ENCODE peak calls at places on chromosome 15, in six cellular contexts. Y, L, Q, V, C and X are unnamed samples.

GRCh38 chr15:90881978-90882721 is 2.2 kb upstream of the FES start:
- DNase-seq in Y (no peak), L (no peak), C (no peak), Q (no peak), V (no peak), X (no peak)

GRCh38 chr15:81895723-81896122 is 150.1 kb downstream of the MEX3B start:
- DNase-seq in V (no peak), Y (no peak), Q (no peak), C (no peak), L (no peak), X (no peak)

GRCh38 chr15:39261397-39261796 is 319.5 kb upstream of the THBS1 start:
- DNase-seq in Q (no peak), L (no peak), V (no peak), Y (no peak), C (no peak), X (no peak)

GRCh38 chr15:62495670-62496328 is 330.7 kb upstream of the C2CD4B start:
- DNase-seq in C (peak; percentile 32), Q (peak; percentile 48), L (peak; percentile 15), V (no peak), Y (no peak), X (peak; percentile 33)

GRCh38 chr15:51450001-51450400 is 108.5 kb downstream of the GLDN start:
- DNase-seq in V (no peak), L (peak; percentile 14), Y (no peak), C (no peak), Q (no peak), X (no peak)

GRCh38 chr15:66803182-66803729 is 101.2 kb downstream of the SMAD6 start:
- DNase-seq in C (peak; percentile 60), Y (peak; percentile 93), Q (peak; percentile 80), L (peak; percentile 85), V (peak; percentile 98), X (peak; percentile 86)

GRCh38 chr15:52020253-52021085 is 1.4 kb downstream of the MAPK6 start:
- DNase-seq in Q (no peak), V (no peak), Y (no peak), C (peak; percentile 25), L (no peak), X (no peak)

GRCh38 chr15:100785181-100786138 is 94.2 kb upstream of the ALDH1A3 start:
- DNase-seq in Q (no peak), Y (no peak), V (no peak), C (no peak), L (no peak), X (no peak)

GRCh38 chr15:82021021-82021420 is 24.8 kb downstream of the MEX3B start:
- DNase-seq in L (no peak), V (no peak), Q (no peak), Y (no peak), C (no peak), X (no peak)

GRCh38 chr15:97984157-97984556 is 23.7 kb downstream of the ARRDC4 start:
- DNase-seq in Y (no peak), C (no peak), Q (no peak), V (no peak), L (no peak), X (no peak)

GRCh38 chr15:90099868-90100854 is 2.1 kb downstream of the IDH2 start:
- DNase-seq in Q (no peak), C (peak; percentile 39), V (no peak), L (peak; percentile 79), Y (no peak), X (peak; percentile 74)

GRCh38 chr15:99955181-99955525 is 221.9 kb upstream of the LYSMD4 start:
- DNase-seq in L (no peak), C (no peak), Q (peak; percentile 8), Y (peak; percentile 33), V (no peak), X (no peak)

GRCh38 chr15:26391556-26392229 is 381.2 kb downstream of the GABRB3 start:
- DNase-seq in V (no peak), L (no peak), Q (no peak), Y (no peak), C (no peak), X (no peak)

GRCh38 chr15:41258706-41259471 is 27.8 kb downstream of the CHP1 start:
- DNase-seq in C (no peak), Q (no peak), L (peak; percentile 52), V (no peak), Y (no peak), X (no peak)

GRCh38 chr15:47415539-47415971 is 301.8 kb upstream of the SEMA6D start:
- DNase-seq in Q (no peak), V (no peak), C (no peak), Y (no peak), L (no peak), X (no peak)

GRCh38 chr15:87123676-87124382 is 1044.2 kb downstream of the AGBL1 start:
- DNase-seq in C (no peak), Y (no peak), V (no peak), Q (no peak), L (no peak), X (no peak)

GRCh38 chr15:40038267-40038653 is 721 bp downstream of the SRP14 start:
- DNase-seq in C (no peak), V (no peak), Y (no peak), Q (no peak), L (no peak), X (no peak)

GRCh38 chr15:60819860-60820259 is 340.9 kb upstream of the ICE2 start:
- DNase-seq in L (no peak), C (no peak), Y (no peak), Q (no peak), V (no peak), X (no peak)

GRCh38 chr15:35547775-35548364 is 1.9 kb upstream of the DPH6 start:
- DNase-seq in C (no peak), Y (no peak), L (no peak), Q (no peak), V (no peak), X (no peak)

GRCh38 chr15:62727501-62727900 is 315.0 kb upstream of the TPM1 start:
- DNase-seq in C (no peak), V (no peak), Q (no peak), L (no peak), Y (no peak), X (no peak)

GRCh38 chr15:22839046-22839705 is 710 bp downstream of the NIPA2 start:
- DNase-seq in Q (no peak), L (no peak), C (no peak), V (peak; percentile 22), Y (no peak), X (no peak)

GRCh38 chr15:39628131-39628482 is 47.2 kb downstream of the THBS1 start:
- DNase-seq in Q (peak; percentile 40), V (no peak), Y (no peak), C (no peak), L (no peak), X (no peak)

GRCh38 chr15:57468486-57468885 is 92.2 kb downstream of the CGNL1 start:
- DNase-seq in C (no peak), Q (no peak), Y (no peak), V (no peak), L (no peak), X (no peak)

GRCh38 chr15:59260090-59260489 is 53.4 kb downstream of the LDHAL6B start:
- DNase-seq in C (no peak), V (no peak), Y (no peak), Q (no peak), L (no peak), X (no peak)
- TF ChIP-seq POLR2A in C (no peak), V (no peak), Y (no peak), Q (no peak), L (no peak), X (no peak)

DNA sequence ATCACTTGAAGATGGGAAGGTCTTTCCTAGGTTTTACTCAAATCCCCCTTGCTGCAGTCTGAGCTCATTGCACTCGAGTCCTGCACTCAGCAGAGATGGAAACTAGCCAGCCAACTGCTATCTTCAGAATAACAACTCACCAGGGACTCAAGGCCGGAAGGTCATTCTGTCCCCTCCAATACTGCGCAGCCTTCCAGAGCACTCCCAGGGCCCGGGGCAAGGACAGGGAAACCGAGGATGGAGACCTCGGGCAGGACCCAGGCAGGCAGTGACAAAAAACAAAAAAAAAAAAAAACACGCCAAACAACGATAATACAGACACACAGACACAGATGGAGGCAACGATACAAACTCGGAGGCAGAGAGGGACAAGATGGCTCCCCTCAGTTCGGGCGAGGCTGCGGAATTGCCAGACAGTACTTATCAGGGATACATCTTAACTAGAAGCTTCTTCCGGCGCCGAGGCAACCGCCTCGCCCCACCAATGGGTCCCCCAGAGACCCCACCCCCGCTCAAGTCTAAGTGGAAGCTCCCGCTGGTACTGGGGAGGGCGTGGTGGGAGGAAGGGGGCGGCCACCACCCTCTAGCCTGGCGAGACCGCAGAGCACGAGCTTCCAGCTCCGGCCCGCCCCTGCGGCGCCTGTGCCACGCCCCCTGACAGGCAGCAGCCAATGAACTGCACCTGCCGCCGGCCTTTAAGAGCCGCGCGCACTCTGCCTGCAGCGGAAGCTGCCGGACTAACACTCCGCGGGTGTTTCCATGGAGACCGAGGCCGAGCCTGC is 7.0 kb upstream of the MAP1A start:
- DNase-seq in C (peak; percentile 95), L (peak; percentile 98), Y (peak; percentile 98), Q (peak; percentile 98), V (peak; percentile 80), X (peak; percentile 91)
- TF ChIP-seq POLR2A in C (peak; percentile 60), L (peak; percentile 70), Y (peak; percentile 23), Q (peak; percentile 80), V (peak; percentile 33), X (peak; percentile 25)

DNA sequence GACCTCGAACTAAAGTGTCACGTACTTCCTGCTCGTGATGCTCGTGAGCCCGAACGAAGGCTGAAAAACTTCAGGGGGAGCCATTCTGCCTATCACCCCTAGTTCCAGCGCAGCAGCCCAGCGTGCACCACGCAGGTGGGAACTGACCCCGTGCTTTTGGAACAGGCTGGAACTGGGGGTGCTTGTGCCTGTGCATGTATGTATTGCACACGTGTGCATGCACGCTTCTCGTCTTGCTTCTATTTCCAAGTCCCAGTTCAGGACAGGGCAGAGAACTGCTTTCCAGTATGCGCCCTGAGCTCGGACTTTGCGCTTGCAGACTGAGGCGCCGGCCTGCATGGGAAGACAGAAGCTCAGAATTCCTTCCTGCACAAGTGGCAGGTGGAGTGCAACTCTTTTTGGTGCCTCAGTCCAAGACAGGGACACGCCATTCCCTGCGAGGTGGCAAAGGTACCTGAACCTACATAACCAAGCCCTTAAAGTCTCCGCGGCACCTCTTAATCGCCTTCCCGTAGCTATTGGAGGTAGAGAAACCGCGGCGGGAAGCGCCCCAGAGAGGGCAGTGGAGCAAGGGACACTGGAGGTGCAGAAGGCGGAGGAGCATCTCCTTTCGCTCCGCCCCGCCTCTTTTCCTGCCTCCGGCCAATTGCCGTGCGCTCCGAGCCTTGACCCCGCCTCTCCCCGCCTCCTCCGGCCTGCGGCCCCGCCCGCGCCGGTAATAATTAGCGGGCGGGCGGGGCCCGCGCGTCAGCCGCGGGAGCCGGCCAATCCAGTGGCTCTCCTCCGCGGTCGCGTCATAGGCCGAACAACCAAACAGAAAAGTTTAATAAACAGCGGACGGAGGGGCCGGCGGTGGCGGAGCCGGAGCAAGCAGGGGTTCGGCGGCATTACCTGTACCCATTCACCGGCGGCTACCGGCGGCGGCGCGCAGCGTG is at the start of gene ZFAND6:
- DNase-seq in Y (peak; percentile 96), L (peak; percentile 97), Q (peak; percentile 96), V (peak; percentile 96), C (peak; percentile 90), X (peak; percentile 67)
- TF ChIP-seq POLR2A in Y (peak; percentile 57), L (peak; percentile 89), Q (peak; percentile 85), V (peak; percentile 91), C (no peak), X (peak; percentile 55)

DNA sequence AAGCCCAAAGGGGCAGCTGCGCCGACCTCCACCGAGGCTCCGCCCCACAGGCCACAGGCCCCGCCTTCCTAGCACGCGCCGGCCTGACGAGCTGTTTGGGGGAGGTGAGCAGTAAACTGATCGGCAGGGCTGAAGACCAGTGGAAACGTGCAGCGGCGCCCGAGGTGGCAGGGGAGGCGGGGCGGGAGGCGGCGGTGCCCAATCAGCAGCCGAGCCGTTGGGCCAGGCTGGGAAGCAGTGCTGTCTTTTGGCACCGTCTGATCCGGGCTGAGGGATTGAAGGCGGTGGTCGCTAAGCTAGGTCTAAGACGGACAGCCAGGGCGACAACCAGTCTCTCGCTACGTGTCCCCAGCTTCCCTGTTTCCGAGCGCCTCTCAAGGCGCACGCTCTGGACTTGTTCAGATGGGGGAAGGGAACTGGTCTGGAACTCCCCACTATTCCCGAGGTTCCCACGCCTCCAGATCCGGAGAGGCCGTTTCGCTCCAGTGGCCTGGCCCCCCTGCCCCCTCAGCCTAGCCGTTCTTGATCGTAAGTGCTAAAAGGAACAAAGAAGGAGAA is at the start of gene FMN1:
- DNase-seq in Q (peak; percentile 91), L (peak; percentile 94), C (peak; percentile 82), V (peak; percentile 90), Y (peak; percentile 95), X (peak; percentile 92)
- TF ChIP-seq POLR2A in Q (peak; percentile 43), L (peak; percentile 45), C (no peak), V (no peak), Y (no peak), X (peak; percentile 6)